ENCODE peak calls at places on chromosomes 6 and 20, in ten cellular contexts. S is neural crest cell; B is NCI-H1092; L is COR-L47; J is Ammon's horn; D is activated CD4-positive, alpha-beta memory T cell treated with anti-CD3 and anti-CD28 coated beads for 36 hours; P is endothelial cell; W is stimulated activated CD4-positive, alpha-beta T cell treated with anti-CD3 and anti-CD28 coated beads, Interleukin-4, amount 100 ng/mL, for 48 hours; K is iPS-NIHi11; O is omental fat pad. T is an unnamed sample.

GRCh38 chr6:138492113-138492512 is 7.2 kb downstream of the NHSL1 start:
- DNase-seq in B (no peak), O (no peak), L (peak), P (no peak), K (no peak), W (no peak), J (no peak), D (no peak), S (no peak), T (no peak)

GRCh38 chr20:51801220-51801991 is 915 bp downstream of the SALL4 start:
- DNase-seq in B (no peak), W (no peak), K (peak), D (peak), P (peak), S (peak), L (no peak), J (no peak), O (no peak), T (no peak)

GRCh38 chr6:107543088-107543487 is 53.2 kb downstream of the SOBP start:
- DNase-seq in J (no peak), S (no peak), B (no peak), L (no peak), P (no peak), O (no peak), D (no peak), W (no peak), K (no peak), T (no peak)

GRCh38 chr6:81999270-81999669 is 246.8 kb upstream of the TENT5A start:
- DNase-seq in K (no peak), L (no peak), W (no peak), J (no peak), O (no peak), S (no peak), D (no peak), B (no peak), P (no peak), T (no peak)

GRCh38 chr6:106574729-106575458 is 54.4 kb downstream of the RTN4IP1 start:
- DNase-seq in L (no peak), O (no peak), D (no peak), S (no peak), P (no peak), W (no peak), K (peak), J (peak), B (no peak), T (peak)

GRCh38 chr6:150881911-150882481 is 16.5 kb downstream of the MTHFD1L start:
- DNase-seq in K (peak), J (peak), P (peak), W (no peak), S (peak), B (no peak), D (no peak), L (peak), O (no peak), T (peak)

GRCh38 chr6:142871910-142872331 is 73.1 kb downstream of the HIVEP2 start:
- DNase-seq in K (no peak), L (no peak), J (peak), D (peak), P (no peak), O (no peak), B (no peak), W (no peak), S (no peak), T (peak)

GRCh38 chr6:114096553-114097172 is 125.7 kb upstream of the HDAC2 start:
- DNase-seq in B (no peak), K (peak), W (peak), D (peak), L (peak), J (no peak), O (no peak), P (no peak), S (no peak), T (no peak)

GRCh38 chr20:46057856-46058655 is 29.0 kb downstream of the SLC12A5 start:
- DNase-seq in B (no peak), O (no peak), D (peak), L (no peak), S (peak), P (peak), W (no peak), K (peak), J (peak), T (no peak)

GRCh38 chr20:47042464-47042863 is 147.8 kb downstream of the EYA2 start:
- DNase-seq in O (no peak), B (no peak), L (no peak), K (no peak), W (no peak), P (no peak), J (no peak), D (no peak), S (no peak), T (no peak)

GRCh38 chr20:18808712-18809111 is 4.9 kb upstream of the SCP2D1 start:
- DNase-seq in D (no peak), P (no peak), K (no peak), B (no peak), J (no peak), S (no peak), O (no peak), L (no peak), W (no peak), T (no peak)

GRCh38 chr6:146546440-146546839 is 2.8 kb downstream of the RAB32 start:
- DNase-seq in S (no peak), B (no peak), L (no peak), P (no peak), K (peak), D (no peak), O (no peak), J (no peak), W (no peak), T (no peak)

GRCh38 chr6:2854394-2854982 is 12.8 kb upstream of the SERPINB1 start:
- DNase-seq in P (no peak), D (no peak), B (no peak), S (no peak), W (no peak), O (no peak), K (no peak), L (no peak), J (peak), T (no peak)

GRCh38 chr20:22414354-22414753 is 170.0 kb downstream of the FOXA2 start:
- DNase-seq in W (no peak), S (no peak), P (no peak), L (no peak), D (no peak), O (no peak), J (no peak), B (no peak), K (no peak), T (no peak)

GRCh38 chr20:11687546-11688292 is 230.0 kb upstream of the BTBD3 start:
- DNase-seq in L (peak), O (no peak), J (no peak), S (no peak), D (no peak), W (no peak), P (no peak), B (peak), K (no peak), T (no peak)

GRCh38 chr20:35088231-35088794 is 4.3 kb downstream of the TRPC4AP start:
- DNase-seq in O (no peak), P (no peak), L (peak), W (no peak), S (no peak), B (no peak), K (no peak), J (no peak), D (no peak), T (no peak)

GRCh38 chr6:22943331-22943730 is 374.0 kb downstream of the HDGFL1 start:
- DNase-seq in O (no peak), J (no peak), S (no peak), P (no peak), D (no peak), B (no peak), L (no peak), K (no peak), W (no peak), T (no peak)

GRCh38 chr6:57267586-57268293 is 45.6 kb upstream of the RAB23 start:
- DNase-seq in K (peak), S (peak), J (no peak), O (no peak), L (no peak), P (peak), B (no peak), W (peak), D (peak), T (peak)

GRCh38 chr20:699811-700338 is 24.3 kb upstream of the SCRT2 start:
- DNase-seq in W (no peak), L (no peak), P (no peak), D (no peak), O (no peak), S (no peak), B (no peak), K (peak), J (peak), T (no peak)

GRCh38 chr6:90574610-90575009 is 12.3 kb downstream of the MAP3K7 start:
- DNase-seq in P (no peak), D (no peak), L (no peak), J (peak), S (no peak), B (no peak), K (no peak), O (no peak), W (no peak), T (no peak)